ENCODE peak calls at places on chromosomes 7 and 10, in eight cellular contexts. A is NCI-H460, R is nucleus accumbens, V is endodermal cell, W is HT1080, U is NCI-H2081, K is iris pigment epithelial cell, I is midbrain. L is an unnamed sample.

GRCh38 chr10:3805791-3806381 is 20.9 kb upstream of the KLF6 start:
- DNase-seq in A (no peak), R (no peak), V (peak), W (peak), U (peak), K (peak), I (no peak), L (peak)

GRCh38 chr7:107180378-107180777 is 11.6 kb downstream of the HBP1 start:
- DNase-seq in A (no peak), R (no peak), V (no peak), W (peak), U (no peak), K (peak), I (no peak), L (peak)

GRCh38 chr7:153443031-153443430 is 609.2 kb upstream of the DPP6 start:
- DNase-seq in A (no peak), R (no peak), V (no peak), W (no peak), U (no peak), K (no peak), I (no peak), L (no peak)

GRCh38 chr10:96685297-96685696 is 35.0 kb downstream of the PIK3AP1 start:
- DNase-seq in A (no peak), R (no peak), V (no peak), W (no peak), U (no peak), K (no peak), I (no peak), L (no peak)

GRCh38 chr10:22010973-22011408 is 7.5 kb upstream of the DNAJC1 start:
- DNase-seq in A (no peak), R (no peak), V (no peak), W (no peak), U (peak), K (no peak), I (no peak), L (no peak)

GRCh38 chr7:32385316-32385956 is 104.7 kb downstream of the LSM5 start:
- DNase-seq in A (no peak), R (no peak), V (no peak), W (no peak), U (no peak), K (no peak), I (no peak), L (no peak)

GRCh38 chr7:36245900-36246299 is 92.8 kb downstream of the EEPD1 start:
- DNase-seq in A (no peak), R (no peak), V (no peak), W (no peak), U (no peak), K (no peak), I (no peak), L (no peak)

GRCh38 chr7:136923111-136923510 is 54.7 kb downstream of the CHRM2 start:
- DNase-seq in A (no peak), R (no peak), V (no peak), W (peak), U (no peak), K (peak), I (no peak), L (peak)

GRCh38 chr10:16521311-16522016 is at the start of gene C1QL3:
- DNase-seq in A (no peak), R (no peak), V (peak), W (peak), U (peak), K (peak), I (no peak), L (peak)

GRCh38 chr7:10476642-10477041 is 497.0 kb upstream of the PHF14 start:
- DNase-seq in A (no peak), R (no peak), V (no peak), W (no peak), U (no peak), K (no peak), I (no peak), L (no peak)

GRCh38 chr10:103493911-103494877 is 689 bp downstream of the NEURL1 start:
- DNase-seq in A (no peak), R (no peak), V (peak), W (no peak), U (no peak), K (no peak), I (no peak), L (no peak)

GRCh38 chr7:110283056-110283455 is 807.9 kb upstream of the LRRN3 start:
- DNase-seq in A (no peak), R (no peak), V (no peak), W (no peak), U (no peak), K (no peak), I (no peak), L (no peak)

GRCh38 chr10:67884842-67885680 is 605 bp downstream of the SIRT1 start:
- DNase-seq in A (peak), R (peak), V (peak), W (peak), U (peak), K (peak), I (peak), L (peak)